ENCODE peak calls at places on chromosomes 11 and 22, in eight cellular contexts. T is NCI-H1417, L is upper lobe of right lung, P is epithelial cell of esophagus, M is mucosa of descending colon, U is amniotic stem cell, I is immature natural killer cell, Z is astrocyte of the spinal cord. K is an unnamed sample.

GRCh38 chr11:30741039-30741550 is 154.9 kb upstream of the MPPED2 start:
- DNase-seq in L (no peak), M (no peak), T (peak; percentile 32), I (no peak), P (peak; percentile 2), U (no peak), Z (no peak), K (no peak)

GRCh38 chr11:125772834-125773505 is 5.7 kb downstream of the PATE2 start:
- DNase-seq in L (no peak), M (no peak), I (no peak), P (peak; percentile 21), U (no peak), Z (peak; percentile 65), T (no peak), K (no peak)

GRCh38 chr22:27687984-27688545 is 113.5 kb downstream of the MN1 start:
- DNase-seq in M (no peak), Z (no peak), I (no peak), P (peak; percentile 86), U (no peak), L (no peak), T (no peak), K (no peak)

GRCh38 chr22:47069270-47069669 is 306.8 kb downstream of the TBC1D22A start:
- DNase-seq in T (no peak), L (peak; percentile 36), Z (no peak), P (no peak), U (no peak), I (no peak), M (no peak), K (no peak)

GRCh38 chr11:86812981-86813380 is 12.6 kb downstream of the PRSS23 start:
- DNase-seq in T (no peak), Z (no peak), P (no peak), L (no peak), M (no peak), I (no peak), U (no peak), K (no peak)

GRCh38 chr22:32396746-32397145 is 15.3 kb downstream of the RTCB start:
- DNase-seq in P (peak; percentile 33), L (peak; percentile 73), Z (no peak), M (no peak), U (no peak), T (peak; percentile 10), I (no peak), K (no peak)

GRCh38 chr11:78080818-78081495 is 1.3 kb upstream of the NDUFC2 start:
- DNase-seq in P (no peak), U (no peak), L (no peak), M (no peak), Z (peak; percentile 59), I (no peak), T (no peak), K (no peak)

GRCh38 chr22:50620861-50621490 is 7.0 kb downstream of the ARSA start:
- DNase-seq in L (peak; percentile 48), M (peak; percentile 77), Z (peak; percentile 7), I (peak; percentile 54), T (no peak), U (no peak), P (no peak), K (peak; percentile 42)

GRCh38 chr11:128643661-128644060 is 50.2 kb upstream of the FLI1 start:
- DNase-seq in I (peak; percentile 28), Z (no peak), U (no peak), M (no peak), L (no peak), P (no peak), T (no peak), K (no peak)

GRCh38 chr11:117044287-117045035 is 53.8 kb downstream of the SIK3 start:
- DNase-seq in T (no peak), Z (no peak), P (peak; percentile 67), U (no peak), I (no peak), L (no peak), M (no peak), K (no peak)

GRCh38 chr22:37312549-37313183 is 30.4 kb downstream of the CYTH4 start:
- DNase-seq in T (no peak), M (no peak), U (no peak), I (no peak), Z (no peak), P (no peak), L (peak; percentile 62), K (no peak)